ENCODE peak calls at places on chromosomes 5 and 9, in seven cellular contexts. C is cardiac muscle cell; M is CD8-positive, alpha-beta memory T cell; S is lung; K is mesendoderm; F is heart right ventricle; B is endothelial cell of umbilical vein. A is an unnamed sample.

GRCh38 chr5:100623719-100624118 is 88.5 kb downstream of the FAM174A start:
- DNase-seq in C (peak; percentile 71), K (peak; percentile 14), M (peak; percentile 5), B (peak; percentile 67), S (no peak), F (no peak), A (peak; percentile 50)

GRCh38 chr9:97470076-97470475 is 31.4 kb upstream of the TMOD1 start:
- DNase-seq in C (no peak), B (no peak), M (no peak), F (no peak), S (no peak), K (peak; percentile 16), A (peak; percentile 2)

GRCh38 chr5:174549254-174549653 is 175.1 kb upstream of the MSX2 start:
- DNase-seq in S (no peak), C (peak; percentile 33), M (no peak), K (no peak), F (no peak), B (no peak), A (no peak)

GRCh38 chr9:83299556-83299955 is 236.6 kb upstream of the RASEF start:
- DNase-seq in F (no peak), K (no peak), C (peak; percentile 38), M (no peak), S (no peak), B (peak; percentile 11), A (peak; percentile 64)

GRCh38 chr5:119353213-119353612 is 2.6 kb upstream of the TNFAIP8 start:
- DNase-seq in M (no peak), B (no peak), K (peak; percentile 47), F (no peak), C (no peak), S (no peak), A (no peak)

GRCh38 chr9:134493471-134494272 is 147.9 kb upstream of the COL5A1 start:
- DNase-seq in B (no peak), S (no peak), F (no peak), C (no peak), M (no peak), K (no peak), A (no peak)

GRCh38 chr9:123863164-123863855 is 66.6 kb downstream of the DENND1A start:
- DNase-seq in M (no peak), C (peak; percentile 87), B (no peak), K (peak; percentile 76), S (no peak), F (no peak), A (no peak)

GRCh38 chr9:95920024-95920423 is 44.5 kb downstream of the ERCC6L2 start:
- DNase-seq in F (no peak), C (no peak), S (no peak), K (no peak), B (no peak), M (no peak), A (no peak)

GRCh38 chr9:78860806-78861475 is 564.0 kb downstream of the PSAT1 start:
- DNase-seq in S (no peak), C (peak; percentile 62), M (no peak), F (no peak), K (peak; percentile 15), B (peak; percentile 44), A (peak; percentile 89)

GRCh38 chr5:111983459-111983858 is 226.5 kb upstream of the NREP start:
- DNase-seq in F (no peak), K (no peak), B (no peak), C (peak; percentile 37), S (no peak), M (no peak), A (no peak)

GRCh38 chr9:36250079-36250478 is 8.2 kb downstream of the GNE start:
- DNase-seq in B (no peak), K (no peak), F (no peak), C (no peak), M (no peak), S (no peak), A (peak; percentile 69)

GRCh38 chr5:135129307-135129706 is 95.3 kb upstream of the PITX1 start:
- DNase-seq in M (no peak), S (no peak), B (no peak), F (no peak), C (no peak), K (no peak), A (peak; percentile 30)

GRCh38 chr5:144433893-144434292 is 263.2 kb downstream of the KCTD16 start:
- DNase-seq in K (peak; percentile 29), S (no peak), B (no peak), M (no peak), F (no peak), C (no peak), A (no peak)

GRCh38 chr5:36689225-36689624 is 82.8 kb downstream of the SLC1A3 start:
- DNase-seq in F (no peak), C (no peak), B (no peak), K (no peak), M (no peak), S (no peak), A (peak; percentile 33)

GRCh38 chr9:127053908-127054307 is 68.5 kb downstream of the ANGPTL2 start:
- DNase-seq in C (no peak), S (no peak), B (no peak), F (no peak), K (no peak), M (no peak), A (no peak)
- H3K4me3 ChIP-seq in C (no peak overlapping the region), S (no peak overlapping the region), B (no peak overlapping the region), F (no peak overlapping the region), K (no peak overlapping the region), M (no peak overlapping the region), A (no peak overlapping the region)

GRCh38 chr9:86511614-86512360 is 157.6 kb upstream of the TUT7 start:
- DNase-seq in F (no peak), S (no peak), C (no peak), B (no peak), K (no peak), M (no peak), A (no peak)
- H3K4me3 ChIP-seq in F (no peak overlapping the region), S (no peak overlapping the region), C (no peak overlapping the region), B (no peak overlapping the region), K (no peak overlapping the region), M (no peak overlapping the region), A (no peak overlapping the region)

GRCh38 chr9:131673531-131673930 is 66.3 kb downstream of the RAPGEF1 start:
- DNase-seq in F (no peak), K (no peak), M (no peak), C (no peak), S (no peak), B (no peak), A (no peak)
- H3K4me3 ChIP-seq in F (no peak overlapping the region), K (no peak overlapping the region), M (no peak overlapping the region), C (no peak overlapping the region), S (no peak overlapping the region), B (no peak overlapping the region), A (no peak overlapping the region)

GRCh38 chr9:37336150-37336549 is 86.3 kb upstream of the GRHPR start:
- DNase-seq in S (no peak), F (no peak), K (no peak), M (no peak), B (no peak), C (no peak), A (no peak)

GRCh38 chr9:37331871-37332270 is 90.6 kb upstream of the GRHPR start:
- DNase-seq in M (no peak), C (no peak), K (no peak), S (no peak), B (no peak), F (no peak), A (no peak)

GRCh38 chr9:37335238-37335637 is 87.3 kb upstream of the GRHPR start:
- DNase-seq in B (no peak), F (no peak), S (no peak), M (no peak), K (no peak), C (no peak), A (no peak)

GRCh38 chr9:37332581-37332980 is 89.9 kb upstream of the GRHPR start:
- DNase-seq in M (no peak), B (no peak), F (no peak), S (no peak), C (no peak), K (no peak), A (no peak)

GRCh38 chr9:37333288-37333687 is 89.2 kb upstream of the GRHPR start:
- DNase-seq in K (peak; percentile 2), F (no peak), S (no peak), C (no peak), M (no peak), B (no peak), A (no peak)
- H3K4me3 ChIP-seq in K (no peak overlapping the region), F (no peak overlapping the region), S (no peak overlapping the region), C (no peak overlapping the region), M (no peak overlapping the region), B (no peak overlapping the region), A (no peak overlapping the region)

GRCh38 chr5:61440086-61440485 is 108.0 kb downstream of the ZSWIM6 start:
- DNase-seq in M (no peak), S (no peak), C (no peak), K (no peak), F (no peak), B (no peak), A (peak; percentile 25)

GRCh38 chr5:61435368-61435767 is 103.3 kb downstream of the ZSWIM6 start:
- DNase-seq in B (no peak), M (no peak), S (no peak), K (no peak), C (no peak), F (no peak), A (no peak)

GRCh38 chr5:61441742-61442141 is 109.7 kb downstream of the ZSWIM6 start:
- DNase-seq in M (no peak), S (no peak), F (no peak), B (no peak), C (no peak), K (no peak), A (no peak)

GRCh38 chr5:61440596-61440995 is 108.5 kb downstream of the ZSWIM6 start:
- DNase-seq in C (no peak), B (no peak), M (no peak), F (no peak), K (no peak), S (no peak), A (peak; percentile 83)
- H3K4me3 ChIP-seq in C (no peak overlapping the region), B (no peak overlapping the region), M (no peak overlapping the region), F (no peak overlapping the region), K (no peak overlapping the region), S (no peak overlapping the region), A (no peak overlapping the region)

GRCh38 chr5:122612901-122613300 is 162.0 kb upstream of the SNX2 start:
- DNase-seq in F (no peak), S (no peak), C (no peak), B (no peak), M (no peak), K (no peak), A (no peak)

GRCh38 chr5:122605236-122605635 is 169.6 kb upstream of the SNX2 start:
- DNase-seq in S (no peak), F (no peak), K (no peak), M (no peak), C (no peak), B (no peak), A (no peak)

GRCh38 chr5:122611401-122611800 is 163.5 kb upstream of the SNX2 start:
- DNase-seq in K (peak; percentile 81), B (no peak), C (no peak), S (no peak), F (no peak), M (no peak), A (no peak)

GRCh38 chr5:122607818-122608217 is 167.1 kb upstream of the SNX2 start:
- DNase-seq in F (no peak), K (no peak), M (no peak), C (no peak), S (no peak), B (no peak), A (no peak)

DNA sequence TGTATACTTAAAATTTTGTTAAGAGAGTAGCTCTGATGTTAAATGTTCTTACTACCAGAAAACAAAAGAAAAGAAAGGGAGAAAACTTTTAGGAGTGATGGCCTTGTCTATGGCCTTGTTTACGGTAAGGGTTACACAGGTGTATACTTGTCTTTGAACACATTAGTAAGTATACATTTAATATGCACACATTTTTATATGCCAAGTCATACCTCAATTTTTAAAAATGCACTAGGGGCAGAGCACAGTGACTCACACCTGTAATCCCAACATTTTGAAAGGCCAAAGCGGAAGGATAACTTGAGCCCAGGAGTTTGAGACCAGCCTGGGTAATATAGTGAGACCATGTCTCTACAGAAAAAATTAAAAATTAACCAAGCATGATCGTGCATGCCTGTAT is 166.7 kb upstream of the SNX2 start:
- DNase-seq in C (no peak), S (no peak), M (no peak), B (no peak), K (no peak), F (no peak), A (peak; percentile 46)
- H3K4me3 ChIP-seq in C (no peak overlapping the region), S (no peak overlapping the region), M (no peak overlapping the region), B (no peak overlapping the region), K (no peak overlapping the region), F (no peak overlapping the region), A (no peak overlapping the region)